ENCODE peak calls at places on chromosomes 3 and 15, in four cellular contexts. One of them, this sample, is unnamed.

GRCh38 chr15:34679326-34679725 is 75.5 kb downstream of the GJD2 start:
- DNase-seq in epithelial cell of esophagus: no peak
- DNase-seq in Peyer's patch: no peak
- DNase-seq in psoas muscle: no peak
- DNase-seq in this sample: no peak

GRCh38 chr3:39718674-39719595 is 90.5 kb upstream of the MYRIP start:
- DNase-seq in Peyer's patch: no peak
- DNase-seq in epithelial cell of esophagus: peak; percentile 58
- DNase-seq in psoas muscle: no peak
- DNase-seq in this sample: peak; percentile 53

GRCh38 chr3:97793415-97794019 is 28.3 kb upstream of the CRYBG3 start:
- DNase-seq in psoas muscle: no peak
- DNase-seq in Peyer's patch: no peak
- DNase-seq in epithelial cell of esophagus: peak; percentile 65
- DNase-seq in this sample: peak; percentile 78

GRCh38 chr15:90086868-90087268 is 15.4 kb downstream of the IDH2 start:
- DNase-seq in Peyer's patch: peak; percentile 71
- DNase-seq in psoas muscle: no peak
- DNase-seq in epithelial cell of esophagus: peak; percentile 62
- DNase-seq in this sample: peak; percentile 52

GRCh38 chr3:13484861-13485590 is 4.9 kb downstream of the HDAC11 start:
- DNase-seq in Peyer's patch: peak; percentile 92
- DNase-seq in epithelial cell of esophagus: peak; percentile 89
- DNase-seq in psoas muscle: peak; percentile 80
- DNase-seq in this sample: peak; percentile 74

GRCh38 chr3:106088270-106088669 is 219.5 kb upstream of the CBLB start:
- DNase-seq in epithelial cell of esophagus: no peak
- DNase-seq in Peyer's patch: no peak
- DNase-seq in psoas muscle: no peak
- DNase-seq in this sample: no peak

GRCh38 chr3:156455839-156456238 is 99.1 kb downstream of the SSR3 start:
- DNase-seq in psoas muscle: no peak
- DNase-seq in epithelial cell of esophagus: no peak
- DNase-seq in Peyer's patch: no peak
- DNase-seq in this sample: no peak

GRCh38 chr3:112437146-112438022 is 61.9 kb downstream of the BTLA start:
- DNase-seq in epithelial cell of esophagus: peak; percentile 64
- DNase-seq in psoas muscle: no peak
- DNase-seq in Peyer's patch: no peak
- DNase-seq in this sample: peak; percentile 72

GRCh38 chr3:178950676-178951075 is 120.9 kb downstream of the ZMAT3 start:
- DNase-seq in Peyer's patch: no peak
- DNase-seq in epithelial cell of esophagus: peak; percentile 87
- DNase-seq in psoas muscle: no peak
- DNase-seq in this sample: peak; percentile 61

GRCh38 chr15:78204351-78205309 is 29.7 kb downstream of the ACSBG1 start:
- DNase-seq in Peyer's patch: peak; percentile 44
- DNase-seq in epithelial cell of esophagus: no peak
- DNase-seq in psoas muscle: no peak
- DNase-seq in this sample: no peak

GRCh38 chr3:190070623-190071347 is 49.9 kb downstream of the P3H2 start:
- DNase-seq in psoas muscle: no peak
- DNase-seq in Peyer's patch: no peak
- DNase-seq in epithelial cell of esophagus: peak; percentile 62
- DNase-seq in this sample: no peak

GRCh38 chr3:48268936-48269551 is 28.1 kb downstream of the ZNF589 start:
- DNase-seq in Peyer's patch: peak; percentile 48
- DNase-seq in epithelial cell of esophagus: peak; percentile 76
- DNase-seq in psoas muscle: no peak
- DNase-seq in this sample: no peak

GRCh38 chr3:141020139-141020940 is 30.8 kb upstream of the SPSB4 start:
- DNase-seq in Peyer's patch: no peak
- DNase-seq in epithelial cell of esophagus: peak; percentile 35
- DNase-seq in psoas muscle: no peak
- DNase-seq in this sample: no peak

GRCh38 chr3:174931473-174931872 is 72.3 kb downstream of the NAALADL2 start:
- DNase-seq in psoas muscle: no peak
- DNase-seq in Peyer's patch: no peak
- DNase-seq in epithelial cell of esophagus: no peak
- DNase-seq in this sample: peak; percentile 36

GRCh38 chr3:156396851-156397250 is 158.1 kb downstream of the SSR3 start:
- DNase-seq in Peyer's patch: no peak
- DNase-seq in psoas muscle: no peak
- DNase-seq in epithelial cell of esophagus: no peak
- DNase-seq in this sample: no peak

GRCh38 chr15:67504796-67505195 is 16.1 kb upstream of the C15orf61 start:
- DNase-seq in Peyer's patch: no peak
- DNase-seq in psoas muscle: no peak
- DNase-seq in epithelial cell of esophagus: no peak
- DNase-seq in this sample: no peak

GRCh38 chr3:138456961-138457862 is 22.8 kb downstream of the ESYT3 start:
- DNase-seq in epithelial cell of esophagus: no peak
- DNase-seq in Peyer's patch: no peak
- DNase-seq in psoas muscle: no peak
- DNase-seq in this sample: no peak

GRCh38 chr3:125403789-125404188 is 28.7 kb upstream of the ZNF148 start:
- DNase-seq in epithelial cell of esophagus: no peak
- DNase-seq in psoas muscle: no peak
- DNase-seq in Peyer's patch: no peak
- DNase-seq in this sample: no peak

GRCh38 chr15:100031665-100032357 is 298.6 kb upstream of the LYSMD4 start:
- DNase-seq in psoas muscle: no peak
- DNase-seq in Peyer's patch: no peak
- DNase-seq in epithelial cell of esophagus: no peak
- DNase-seq in this sample: no peak

GRCh38 chr15:68717952-68718351 is 102.7 kb downstream of the ANP32A start:
- DNase-seq in Peyer's patch: no peak
- DNase-seq in psoas muscle: no peak
- DNase-seq in epithelial cell of esophagus: no peak
- DNase-seq in this sample: no peak

GRCh38 chr15:88714782-88715372 is 76.1 kb downstream of the ISG20 start:
- DNase-seq in psoas muscle: no peak
- DNase-seq in epithelial cell of esophagus: no peak
- DNase-seq in Peyer's patch: no peak
- DNase-seq in this sample: no peak

GRCh38 chr3:153338487-153338886 is 176.5 kb downstream of the RAP2B start:
- DNase-seq in epithelial cell of esophagus: peak; percentile 13
- DNase-seq in Peyer's patch: no peak
- DNase-seq in psoas muscle: no peak
- DNase-seq in this sample: peak; percentile 76

GRCh38 chr3:57977755-57978715 is 30.2 kb upstream of the FLNB start:
- DNase-seq in Peyer's patch: peak; percentile 75
- DNase-seq in epithelial cell of esophagus: peak; percentile 66
- DNase-seq in psoas muscle: no peak
- DNase-seq in this sample: no peak

GRCh38 chr3:139319428-139320402 is 24.1 kb upstream of the MRPS22 start:
- DNase-seq in psoas muscle: no peak
- DNase-seq in epithelial cell of esophagus: no peak
- DNase-seq in Peyer's patch: no peak
- DNase-seq in this sample: no peak

GRCh38 chr15:50854594-50855490 is 53.6 kb upstream of the AP4E1 start:
- DNase-seq in psoas muscle: no peak
- DNase-seq in epithelial cell of esophagus: peak; percentile 97
- DNase-seq in Peyer's patch: no peak
- DNase-seq in this sample: no peak

GRCh38 chr15:77419050-77419835 is 661 bp downstream of the PEAK1 start:
- DNase-seq in epithelial cell of esophagus: peak; percentile 18
- DNase-seq in psoas muscle: peak; percentile 54
- DNase-seq in Peyer's patch: peak; percentile 65
- DNase-seq in this sample: peak; percentile 46

GRCh38 chr3:115494826-115495225 is 128.5 kb upstream of the GAP43 start:
- DNase-seq in epithelial cell of esophagus: no peak
- DNase-seq in Peyer's patch: no peak
- DNase-seq in psoas muscle: no peak
- DNase-seq in this sample: no peak

GRCh38 chr15:25691544-25692430 is 171.3 kb downstream of the ATP10A start:
- DNase-seq in psoas muscle: no peak
- DNase-seq in Peyer's patch: peak; percentile 17
- DNase-seq in epithelial cell of esophagus: no peak
- DNase-seq in this sample: peak; percentile 42

GRCh38 chr3:25432191-25432720 is 4.2 kb downstream of the RARB start:
- DNase-seq in psoas muscle: no peak
- DNase-seq in Peyer's patch: no peak
- DNase-seq in epithelial cell of esophagus: no peak
- DNase-seq in this sample: peak; percentile 32

GRCh38 chr3:25430942-25431570 is 3.0 kb downstream of the RARB start:
- DNase-seq in epithelial cell of esophagus: no peak
- DNase-seq in psoas muscle: no peak
- DNase-seq in Peyer's patch: no peak
- DNase-seq in this sample: peak; percentile 38

GRCh38 chr3:25433868-25434267 is 5.8 kb downstream of the RARB start:
- DNase-seq in epithelial cell of esophagus: no peak
- DNase-seq in Peyer's patch: no peak
- DNase-seq in psoas muscle: no peak
- DNase-seq in this sample: peak; percentile 57

GRCh38 chr3:25429960-25430941 is 2.2 kb downstream of the RARB start:
- DNase-seq in Peyer's patch: no peak
- DNase-seq in epithelial cell of esophagus: no peak
- DNase-seq in psoas muscle: no peak
- DNase-seq in this sample: peak; percentile 25

DNA sequence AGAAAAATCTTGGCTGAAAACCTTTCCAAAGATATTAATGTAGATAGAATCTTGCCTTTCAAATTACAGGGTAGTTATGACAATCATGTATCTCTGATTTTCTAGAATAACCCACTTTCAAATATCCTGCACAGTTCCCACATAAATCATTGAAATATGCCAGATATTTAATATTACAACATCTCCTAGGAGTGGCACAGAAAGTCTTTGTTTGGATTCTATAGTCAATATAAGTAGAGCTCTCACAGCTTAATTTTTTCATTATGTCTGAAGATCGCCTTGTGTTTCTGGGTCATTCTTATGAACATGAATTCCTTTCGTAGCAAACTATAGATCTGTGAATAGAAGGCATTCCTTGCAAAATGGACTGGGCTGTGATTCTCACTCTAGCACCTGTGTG is 5.0 kb downstream of the RARB start:
- DNase-seq in Peyer's patch: no peak
- DNase-seq in psoas muscle: no peak
- DNase-seq in epithelial cell of esophagus: no peak
- DNase-seq in this sample: no peak
- H3K4me3 ChIP-seq in Peyer's patch: no peak overlapping the region
- H3K4me3 ChIP-seq in psoas muscle: no peak overlapping the region
- H3K4me3 ChIP-seq in epithelial cell of esophagus: no peak overlapping the region
- H3K4me3 ChIP-seq in this sample: no peak overlapping the region

DNA sequence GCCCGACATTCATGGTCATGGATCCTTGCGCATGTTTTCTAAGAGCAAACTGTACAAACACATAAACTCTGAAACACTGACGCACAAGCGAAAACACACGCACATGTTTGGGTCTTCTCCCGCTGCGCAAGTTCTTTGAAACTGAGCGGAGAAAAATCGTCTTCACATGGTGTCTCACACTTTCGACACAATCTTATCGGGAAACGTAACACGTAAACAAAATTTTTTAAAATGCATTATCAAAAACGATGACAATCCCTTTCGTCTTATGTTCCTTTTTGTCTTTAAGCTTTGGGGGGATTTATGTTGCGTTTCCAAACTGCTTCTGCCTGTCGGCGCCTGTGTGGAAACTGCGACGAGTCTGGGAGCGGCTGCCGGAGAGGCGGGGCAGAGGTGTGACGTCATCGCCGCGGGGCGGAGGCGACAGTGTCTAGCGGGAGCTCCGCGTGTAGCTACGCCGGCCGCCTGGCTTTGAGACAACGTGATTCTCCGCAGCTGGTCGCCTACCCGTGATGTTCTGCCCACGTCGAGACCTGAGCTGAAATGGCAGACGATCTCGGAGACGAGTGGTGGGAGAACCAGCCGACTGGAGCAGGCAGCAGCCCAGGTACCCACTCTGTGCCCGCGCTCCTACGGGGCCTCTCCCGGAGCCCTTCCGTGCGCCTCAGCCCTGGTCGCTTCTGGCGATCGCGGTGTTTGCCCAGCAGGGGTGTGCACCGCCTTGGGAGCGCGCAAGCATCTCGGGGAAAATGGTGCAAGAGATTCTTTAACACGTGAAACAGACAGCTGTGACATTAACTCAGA is at the start of gene CMSS1:
- DNase-seq in Peyer's patch: peak; percentile 97
- DNase-seq in psoas muscle: peak; percentile 97
- DNase-seq in epithelial cell of esophagus: peak; percentile 94
- DNase-seq in this sample: peak; percentile 95
- TF ChIP-seq CTCF in Peyer's patch: peak; percentile 24
- TF ChIP-seq CTCF in psoas muscle: peak; percentile 31
- TF ChIP-seq CTCF in epithelial cell of esophagus: peak; percentile 41
- TF ChIP-seq CTCF in this sample: peak; percentile 34

GRCh38 chr3:134282659-134283047 is 32.0 kb upstream of the RYK start:
- DNase-seq in Peyer's patch: no peak
- DNase-seq in psoas muscle: no peak
- DNase-seq in epithelial cell of esophagus: no peak
- DNase-seq in this sample: no peak

GRCh38 chr3:134284438-134284837 is 33.8 kb upstream of the RYK start:
- DNase-seq in psoas muscle: no peak
- DNase-seq in epithelial cell of esophagus: no peak
- DNase-seq in Peyer's patch: no peak
- DNase-seq in this sample: no peak

GRCh38 chr3:134281912-134282658 is 31.4 kb upstream of the RYK start:
- DNase-seq in epithelial cell of esophagus: no peak
- DNase-seq in psoas muscle: no peak
- DNase-seq in Peyer's patch: no peak
- DNase-seq in this sample: no peak

GRCh38 chr3:134291300-134292254 is 40.9 kb upstream of the RYK start:
- DNase-seq in epithelial cell of esophagus: peak; percentile 58
- DNase-seq in Peyer's patch: peak; percentile 73
- DNase-seq in psoas muscle: peak; percentile 87
- DNase-seq in this sample: peak; percentile 90

DNA sequence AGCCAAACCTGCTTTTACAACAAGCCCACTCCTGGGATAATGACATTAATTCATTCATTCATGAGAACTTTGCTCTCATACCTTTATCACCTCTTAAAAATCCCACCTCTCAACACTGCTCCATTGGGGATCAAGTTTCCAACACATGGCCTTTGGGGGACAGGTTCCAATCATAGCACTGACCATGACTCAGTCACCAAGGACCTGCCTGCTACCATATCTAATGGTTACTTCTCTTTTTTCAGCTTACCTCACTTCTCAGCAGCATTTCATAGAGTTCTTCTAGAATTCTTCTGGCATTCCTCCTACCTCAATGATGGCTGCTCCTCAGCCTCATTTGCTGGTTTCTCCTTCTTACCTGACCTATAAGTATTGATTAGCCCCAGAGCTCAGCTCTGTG is 36.9 kb upstream of the RYK start:
- DNase-seq in psoas muscle: no peak
- DNase-seq in Peyer's patch: no peak
- DNase-seq in epithelial cell of esophagus: no peak
- DNase-seq in this sample: no peak
- H3K4me3 ChIP-seq in psoas muscle: no peak overlapping the region
- H3K4me3 ChIP-seq in Peyer's patch: no peak overlapping the region
- H3K4me3 ChIP-seq in epithelial cell of esophagus: no peak overlapping the region
- H3K4me3 ChIP-seq in this sample: no peak overlapping the region

GRCh38 chr3:117045143-117045542 is 335.6 kb downstream of the TUSC7 start:
- DNase-seq in Peyer's patch: no peak
- DNase-seq in epithelial cell of esophagus: peak; percentile 22
- DNase-seq in psoas muscle: peak; percentile 14
- DNase-seq in this sample: no peak
- TF ChIP-seq CTCF in Peyer's patch: no peak
- TF ChIP-seq CTCF in epithelial cell of esophagus: no peak
- TF ChIP-seq CTCF in psoas muscle: no peak
- TF ChIP-seq CTCF in this sample: no peak

This sample was measured in cardiac fibroblast.